ENCODE peak calls at places on chromosomes 7 and 10, in four cellular contexts. One of them, this sample, is unnamed.
A peak's percentile ranks its signal among the peaks of the same experiment; 100 is the strongest.

GRCh38 chr10:58064714-58065528 is 202.8 kb downstream of the IPMK start:
- DNase-seq in K562: peak; percentile 34
- DNase-seq in GM12878: no peak
- DNase-seq in HL-60: no peak
- DNase-seq in this sample: no peak

GRCh38 chr7:158796667-158797066 is 32.6 kb downstream of the ESYT2 start:
- DNase-seq in HL-60: no peak
- DNase-seq in GM12878: no peak
- DNase-seq in K562: no peak
- DNase-seq in this sample: no peak

GRCh38 chr7:81449105-81449504 is 320.7 kb downstream of the HGF start:
- DNase-seq in HL-60: no peak
- DNase-seq in GM12878: no peak
- DNase-seq in K562: no peak
- DNase-seq in this sample: no peak

GRCh38 chr7:7907306-7907705 is 61.3 kb upstream of the GLCCI1 start:
- DNase-seq in K562: no peak
- DNase-seq in GM12878: no peak
- DNase-seq in HL-60: no peak
- DNase-seq in this sample: no peak

GRCh38 chr10:114767589-114768393 is 53.8 kb upstream of the FHIP2A start:
- DNase-seq in K562: no peak
- DNase-seq in GM12878: no peak
- DNase-seq in HL-60: no peak
- DNase-seq in this sample: peak; percentile 27

GRCh38 chr7:5435291-5436002 is 11.8 kb upstream of the TNRC18 start:
- DNase-seq in K562: no peak
- DNase-seq in GM12878: peak; percentile 41
- DNase-seq in HL-60: no peak
- DNase-seq in this sample: no peak

GRCh38 chr10:108515821-108516220 is 1351.3 kb upstream of the SORCS1 start:
- DNase-seq in K562: no peak
- DNase-seq in HL-60: no peak
- DNase-seq in GM12878: no peak
- DNase-seq in this sample: no peak

GRCh38 chr10:49448924-49449323 is 53.0 kb upstream of the DRGX start:
- DNase-seq in HL-60: no peak
- DNase-seq in GM12878: no peak
- DNase-seq in K562: no peak
- DNase-seq in this sample: no peak

GRCh38 chr10:84317174-84317573 is 11.2 kb upstream of the CCSER2 start:
- DNase-seq in GM12878: no peak
- DNase-seq in K562: no peak
- DNase-seq in HL-60: no peak
- DNase-seq in this sample: no peak

GRCh38 chr10:119120875-119121274 is 17.0 kb downstream of the DENND10 start:
- DNase-seq in GM12878: no peak
- DNase-seq in K562: no peak
- DNase-seq in HL-60: no peak
- DNase-seq in this sample: no peak

GRCh38 chr10:2839081-2839725 is 228.1 kb upstream of the PFKP start:
- DNase-seq in HL-60: peak; percentile 30
- DNase-seq in GM12878: no peak
- DNase-seq in K562: peak; percentile 57
- DNase-seq in this sample: no peak

GRCh38 chr7:22386206-22386858 is 29.4 kb upstream of the RAPGEF5 start:
- DNase-seq in HL-60: no peak
- DNase-seq in K562: no peak
- DNase-seq in GM12878: peak; percentile 35
- DNase-seq in this sample: no peak

GRCh38 chr7:153891990-153892389 is 160.2 kb upstream of the DPP6 start:
- DNase-seq in HL-60: no peak
- DNase-seq in GM12878: no peak
- DNase-seq in K562: no peak
- DNase-seq in this sample: no peak

GRCh38 chr7:153886121-153886505 is 166.1 kb upstream of the DPP6 start:
- DNase-seq in K562: no peak
- DNase-seq in HL-60: no peak
- DNase-seq in GM12878: no peak
- DNase-seq in this sample: no peak

GRCh38 chr7:153887756-153888591 is 164.2 kb upstream of the DPP6 start:
- DNase-seq in K562: no peak
- DNase-seq in GM12878: no peak
- DNase-seq in HL-60: no peak
- DNase-seq in this sample: no peak

GRCh38 chr7:153886506-153887391 is 165.4 kb upstream of the DPP6 start:
- DNase-seq in GM12878: no peak
- DNase-seq in K562: no peak
- DNase-seq in HL-60: no peak
- DNase-seq in this sample: peak; percentile 1
- TF ChIP-seq SPI1 in GM12878: no peak
- TF ChIP-seq SPI1 in K562: no peak
- TF ChIP-seq SPI1 in HL-60: no peak
- TF ChIP-seq SPI1 in this sample: no peak

DNA sequence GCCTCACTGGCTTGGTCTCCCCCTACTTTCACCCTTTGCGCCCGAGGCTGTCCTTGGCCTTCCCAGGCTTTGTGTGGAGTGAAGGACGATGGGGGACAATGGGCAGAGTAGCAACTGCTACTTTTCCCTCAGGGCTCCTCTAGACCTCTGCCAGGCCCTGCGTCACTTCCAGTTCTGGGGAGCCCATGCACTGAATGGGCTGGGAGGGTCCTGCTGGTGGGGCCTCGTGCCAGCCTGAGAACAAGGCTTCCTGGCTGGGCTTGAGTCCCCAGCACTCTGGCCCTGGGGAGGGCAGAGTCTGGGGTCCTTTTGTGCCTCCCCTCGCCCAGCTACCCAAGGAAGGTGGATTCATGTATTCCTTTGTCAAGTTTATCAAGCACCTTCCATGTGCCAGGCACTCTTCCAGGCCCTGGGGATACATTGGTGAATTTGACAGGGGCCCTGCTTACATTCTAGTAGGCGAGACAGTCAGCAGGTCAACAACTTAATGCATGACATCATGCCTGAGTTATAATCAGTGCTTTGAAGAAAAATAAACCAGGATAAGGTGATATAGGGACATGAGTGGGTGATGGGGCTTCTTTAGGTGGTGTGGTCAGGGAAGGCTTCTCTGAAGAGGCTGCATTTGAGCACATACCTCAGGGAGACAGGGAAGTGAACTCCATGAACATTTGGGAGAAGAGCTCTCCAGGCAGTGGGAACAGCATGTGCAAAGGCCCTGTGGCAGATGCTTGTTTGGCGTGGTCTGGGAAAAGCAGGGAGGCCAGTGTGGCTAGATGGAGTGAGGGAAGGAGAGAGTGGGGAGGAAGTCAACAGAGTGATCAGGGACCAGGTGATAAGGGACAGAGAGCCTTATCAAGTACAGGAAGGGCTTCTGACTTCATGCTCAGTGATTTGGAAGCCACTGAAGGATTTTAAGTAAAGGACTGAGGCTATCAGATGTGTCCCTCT is 14.1 kb downstream of the ZMIZ1 start:
- DNase-seq in HL-60: no peak
- DNase-seq in K562: peak; percentile 73
- DNase-seq in GM12878: no peak
- DNase-seq in this sample: no peak
- TF ChIP-seq POLR2AphosphoS5 in HL-60: no peak
- TF ChIP-seq POLR2AphosphoS5 in K562: peak; percentile 34
- TF ChIP-seq POLR2AphosphoS5 in GM12878: no peak
- TF ChIP-seq POLR2AphosphoS5 in this sample: no peak

GRCh38 chr10:126315471-126316177 is 72.7 kb downstream of the ADAM12 start:
- DNase-seq in HL-60: no peak
- DNase-seq in K562: no peak
- DNase-seq in GM12878: no peak
- DNase-seq in this sample: no peak
- TF ChIP-seq SPI1 in HL-60: no peak
- TF ChIP-seq SPI1 in K562: no peak
- TF ChIP-seq SPI1 in GM12878: no peak
- TF ChIP-seq SPI1 in this sample: no peak

DNA sequence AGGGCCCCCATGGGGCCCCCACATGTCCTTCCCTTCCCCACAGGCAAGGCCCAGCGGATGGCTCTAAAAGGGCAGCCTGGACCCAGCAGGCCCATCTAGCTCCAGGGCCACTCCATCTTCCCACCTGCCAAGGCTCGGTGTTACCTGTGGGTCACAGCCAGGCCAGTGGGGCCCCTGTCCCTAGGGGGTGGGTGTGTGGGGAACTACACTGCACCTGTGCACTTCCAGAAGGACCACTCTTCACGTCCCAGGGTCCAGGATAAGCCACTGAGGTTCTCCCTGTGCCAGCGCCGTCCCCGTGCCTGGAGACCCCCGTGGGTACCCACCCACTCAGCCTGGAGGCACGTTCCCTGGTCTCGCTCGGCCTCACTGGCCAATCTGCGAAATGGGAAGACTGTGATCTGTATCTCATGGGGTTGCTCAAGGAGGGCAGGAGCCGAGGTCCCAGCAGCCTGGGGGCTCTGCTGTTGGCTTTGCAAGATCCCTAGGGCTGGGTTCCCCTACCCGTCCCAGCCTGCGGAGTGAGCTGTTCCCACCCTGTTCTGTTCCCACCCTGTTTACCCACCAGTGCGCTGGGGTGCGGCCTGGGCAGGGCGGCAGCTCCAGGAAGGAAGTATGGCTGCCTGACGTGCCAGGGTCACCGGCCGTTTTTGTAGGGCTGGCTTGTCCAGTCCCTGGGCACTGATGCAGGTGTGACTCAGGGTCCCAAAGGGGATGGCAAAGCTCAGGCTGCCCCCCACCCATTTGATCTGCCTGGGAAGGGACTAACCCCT is 4.6 kb downstream of the PWWP2B start:
- DNase-seq in HL-60: no peak
- DNase-seq in K562: no peak
- DNase-seq in GM12878: no peak
- DNase-seq in this sample: no peak
- TF ChIP-seq POLR2AphosphoS5 in HL-60: no peak
- TF ChIP-seq POLR2AphosphoS5 in K562: no peak
- TF ChIP-seq POLR2AphosphoS5 in GM12878: no peak
- TF ChIP-seq POLR2AphosphoS5 in this sample: no peak

GRCh38 chr10:25063157-25063556 is 46.7 kb downstream of the THNSL1 start:
- DNase-seq in HL-60: no peak
- DNase-seq in GM12878: no peak
- DNase-seq in K562: no peak
- DNase-seq in this sample: no peak

GRCh38 chr10:25063644-25064043 is 47.2 kb downstream of the THNSL1 start:
- DNase-seq in K562: no peak
- DNase-seq in HL-60: no peak
- DNase-seq in GM12878: no peak
- DNase-seq in this sample: no peak

GRCh38 chr10:25061711-25062455 is 45.5 kb downstream of the THNSL1 start:
- DNase-seq in HL-60: no peak
- DNase-seq in K562: peak; percentile 61
- DNase-seq in GM12878: no peak
- DNase-seq in this sample: no peak

GRCh38 chr10:25065761-25066476 is 49.5 kb downstream of the THNSL1 start:
- DNase-seq in GM12878: no peak
- DNase-seq in HL-60: no peak
- DNase-seq in K562: no peak
- DNase-seq in this sample: no peak

GRCh38 chr10:25064401-25064800 is 48.0 kb downstream of the THNSL1 start:
- DNase-seq in HL-60: no peak
- DNase-seq in K562: no peak
- DNase-seq in GM12878: no peak
- DNase-seq in this sample: no peak
- TF ChIP-seq SPI1 in HL-60: no peak
- TF ChIP-seq SPI1 in K562: no peak
- TF ChIP-seq SPI1 in GM12878: no peak
- TF ChIP-seq SPI1 in this sample: no peak

GRCh38 chr7:110418651-110419270 is 672.2 kb upstream of the LRRN3 start:
- DNase-seq in GM12878: no peak
- DNase-seq in HL-60: no peak
- DNase-seq in K562: no peak
- DNase-seq in this sample: no peak

DNA sequence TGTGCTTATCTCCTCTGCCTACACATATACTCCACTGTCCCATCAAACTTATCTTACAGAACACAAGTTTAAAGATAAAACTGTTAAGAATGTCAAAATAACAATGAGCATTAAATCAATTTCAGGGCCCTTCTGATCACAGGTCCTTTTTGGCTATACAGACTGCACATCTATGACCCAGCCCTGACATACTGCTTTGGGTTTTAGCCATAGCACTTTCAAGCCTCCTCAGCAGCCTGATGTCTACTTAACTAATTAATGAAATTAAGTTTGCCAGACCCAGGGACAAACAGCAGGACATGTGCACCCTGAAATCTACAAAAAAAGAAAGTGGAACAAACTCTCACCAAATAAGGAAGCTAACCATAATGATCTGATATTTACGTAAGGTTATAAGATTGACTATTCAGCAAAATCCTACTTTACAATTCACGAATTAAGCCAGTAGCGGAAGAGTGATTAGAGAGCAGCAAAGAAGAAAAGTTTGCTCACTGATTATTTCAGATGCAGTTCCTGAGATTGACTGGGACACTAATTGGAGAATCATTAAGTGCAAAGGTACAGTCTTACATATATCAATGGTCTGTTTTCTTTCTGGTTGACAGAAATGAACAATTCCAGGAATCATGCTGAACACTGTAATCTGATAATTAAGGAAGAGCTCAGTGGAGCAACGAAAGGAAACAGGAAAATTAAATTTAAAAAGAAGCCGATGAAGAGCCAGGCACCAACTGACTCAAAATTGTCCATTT is 669.3 kb upstream of the LRRN3 start:
- DNase-seq in HL-60: no peak
- DNase-seq in K562: no peak
- DNase-seq in GM12878: no peak
- DNase-seq in this sample: no peak
- TF ChIP-seq POLR2AphosphoS5 in HL-60: no peak
- TF ChIP-seq POLR2AphosphoS5 in K562: no peak
- TF ChIP-seq POLR2AphosphoS5 in GM12878: no peak
- TF ChIP-seq POLR2AphosphoS5 in this sample: no peak

GRCh38 chr7:32611201-32611691 is 116.0 kb downstream of the AVL9 start:
- DNase-seq in GM12878: no peak
- DNase-seq in K562: no peak
- DNase-seq in HL-60: no peak
- DNase-seq in this sample: no peak

GRCh38 chr7:32611700-32612099 is 116.4 kb downstream of the AVL9 start:
- DNase-seq in K562: no peak
- DNase-seq in GM12878: no peak
- DNase-seq in HL-60: no peak
- DNase-seq in this sample: no peak

GRCh38 chr7:32618470-32618869 is 123.2 kb downstream of the AVL9 start:
- DNase-seq in K562: peak; percentile 63
- DNase-seq in HL-60: no peak
- DNase-seq in GM12878: no peak
- DNase-seq in this sample: no peak

GRCh38 chr7:32618987-32619386 is 123.7 kb downstream of the AVL9 start:
- DNase-seq in HL-60: no peak
- DNase-seq in GM12878: no peak
- DNase-seq in K562: no peak
- DNase-seq in this sample: no peak

DNA sequence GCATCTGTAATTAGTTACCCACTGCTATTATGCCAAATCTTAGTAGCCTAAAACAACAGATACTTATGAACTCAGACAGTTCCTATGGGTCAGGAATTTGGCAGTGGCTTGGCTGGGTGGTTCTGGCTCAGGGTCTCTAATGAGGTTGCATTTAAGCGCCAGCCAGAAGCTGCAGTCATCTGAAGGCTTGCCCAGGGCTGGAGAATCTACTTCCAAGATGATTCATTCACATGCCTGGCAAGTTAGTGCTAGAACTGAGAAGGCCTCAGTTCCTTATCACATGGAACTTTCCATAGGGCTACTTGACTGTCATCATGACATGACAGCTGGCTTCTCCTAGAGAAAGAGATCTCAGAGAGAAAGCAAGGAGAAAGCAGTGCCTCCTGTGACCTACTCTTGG is 121.3 kb downstream of the AVL9 start:
- DNase-seq in HL-60: no peak
- DNase-seq in GM12878: no peak
- DNase-seq in K562: peak; percentile 81
- DNase-seq in this sample: no peak
- TF ChIP-seq SPI1 in HL-60: no peak
- TF ChIP-seq SPI1 in GM12878: no peak
- TF ChIP-seq SPI1 in K562: no peak
- TF ChIP-seq SPI1 in this sample: no peak

This sample was measured in GM12891.